ENCODE peak calls at places on chromosomes 16 and 17, in seven cellular contexts. One of them, this sample, is unnamed.

GRCh38 chr17:13931752-13932477 is 137.4 kb upstream of the COX10 start:
- DNase-seq in dorsolateral prefrontal cortex: no peak
- DNase-seq in H1: no peak
- DNase-seq in astrocyte of the spinal cord: peak; percentile 49
- DNase-seq in GM20000: no peak
- DNase-seq in GM23338: peak; percentile 30
- DNase-seq in GM12864: no peak
- DNase-seq in this sample: no peak

GRCh38 chr16:87945351-87946042 is 5.7 kb upstream of the BANP start:
- DNase-seq in GM23338: peak; percentile 85
- DNase-seq in GM20000: no peak
- DNase-seq in GM12864: no peak
- DNase-seq in dorsolateral prefrontal cortex: peak; percentile 84
- DNase-seq in H1: no peak
- DNase-seq in astrocyte of the spinal cord: peak; percentile 88
- DNase-seq in this sample: no peak

GRCh38 chr16:12315330-12316138 is 339.0 kb downstream of the SNX29 start:
- DNase-seq in GM23338: no peak
- DNase-seq in GM12864: no peak
- DNase-seq in astrocyte of the spinal cord: no peak
- DNase-seq in GM20000: no peak
- DNase-seq in H1: no peak
- DNase-seq in dorsolateral prefrontal cortex: no peak
- DNase-seq in this sample: no peak

GRCh38 chr17:35239823-35240222 is 3.0 kb upstream of the SLFN5 start:
- DNase-seq in dorsolateral prefrontal cortex: no peak
- DNase-seq in GM20000: no peak
- DNase-seq in GM12864: no peak
- DNase-seq in astrocyte of the spinal cord: no peak
- DNase-seq in GM23338: no peak
- DNase-seq in H1: no peak
- DNase-seq in this sample: no peak

GRCh38 chr17:78378225-78379133 is at the start of gene PGS1:
- DNase-seq in GM12864: no peak
- DNase-seq in astrocyte of the spinal cord: peak; percentile 72
- DNase-seq in GM20000: peak; percentile 88
- DNase-seq in H1: no peak
- DNase-seq in dorsolateral prefrontal cortex: peak; percentile 66
- DNase-seq in GM23338: peak; percentile 86
- DNase-seq in this sample: peak; percentile 90

GRCh38 chr17:39607851-39608130 is at the start of gene NEUROD2:
- DNase-seq in astrocyte of the spinal cord: no peak
- DNase-seq in dorsolateral prefrontal cortex: no peak
- DNase-seq in H1: no peak
- DNase-seq in GM20000: no peak
- DNase-seq in GM12864: no peak
- DNase-seq in GM23338: no peak
- DNase-seq in this sample: no peak

GRCh38 chr17:44489581-44489980 is 13.6 kb downstream of the GPATCH8 start:
- DNase-seq in GM23338: no peak
- DNase-seq in dorsolateral prefrontal cortex: no peak
- DNase-seq in H1: no peak
- DNase-seq in astrocyte of the spinal cord: no peak
- DNase-seq in GM20000: no peak
- DNase-seq in GM12864: no peak
- DNase-seq in this sample: no peak

GRCh38 chr17:19016881-19017280 is 12.3 kb upstream of the FAM83G start:
- DNase-seq in GM12864: no peak
- DNase-seq in dorsolateral prefrontal cortex: no peak
- DNase-seq in astrocyte of the spinal cord: no peak
- DNase-seq in GM20000: no peak
- DNase-seq in H1: no peak
- DNase-seq in GM23338: no peak
- DNase-seq in this sample: no peak

GRCh38 chr16:54489225-54489781 is 202.7 kb upstream of the IRX3 start:
- DNase-seq in astrocyte of the spinal cord: no peak
- DNase-seq in H1: no peak
- DNase-seq in GM23338: no peak
- DNase-seq in GM12864: no peak
- DNase-seq in dorsolateral prefrontal cortex: no peak
- DNase-seq in GM20000: no peak
- DNase-seq in this sample: no peak

GRCh38 chr16:17452931-17453330 is 17.8 kb downstream of the XYLT1 start:
- DNase-seq in GM12864: no peak
- DNase-seq in H1: no peak
- DNase-seq in GM23338: no peak
- DNase-seq in dorsolateral prefrontal cortex: no peak
- DNase-seq in astrocyte of the spinal cord: peak; percentile 29
- DNase-seq in GM20000: no peak
- DNase-seq in this sample: no peak

GRCh38 chr17:72192409-72193192 is 71.8 kb downstream of the SOX9 start:
- DNase-seq in GM20000: no peak
- DNase-seq in dorsolateral prefrontal cortex: no peak
- DNase-seq in H1: no peak
- DNase-seq in GM12864: no peak
- DNase-seq in GM23338: no peak
- DNase-seq in astrocyte of the spinal cord: peak; percentile 52
- DNase-seq in this sample: no peak

GRCh38 chr16:521381-522210 is 5.9 kb upstream of the CAPN15 start:
- DNase-seq in GM23338: peak; percentile 91
- DNase-seq in H1: no peak
- DNase-seq in GM20000: no peak
- DNase-seq in astrocyte of the spinal cord: no peak
- DNase-seq in GM12864: no peak
- DNase-seq in dorsolateral prefrontal cortex: no peak
- DNase-seq in this sample: no peak

GRCh38 chr17:50630524-50631194 is 4.0 kb upstream of the ABCC3 start:
- DNase-seq in GM23338: peak; percentile 73
- DNase-seq in GM20000: peak; percentile 76
- DNase-seq in H1: no peak
- DNase-seq in GM12864: no peak
- DNase-seq in dorsolateral prefrontal cortex: no peak
- DNase-seq in astrocyte of the spinal cord: no peak
- DNase-seq in this sample: peak; percentile 76

DNA sequence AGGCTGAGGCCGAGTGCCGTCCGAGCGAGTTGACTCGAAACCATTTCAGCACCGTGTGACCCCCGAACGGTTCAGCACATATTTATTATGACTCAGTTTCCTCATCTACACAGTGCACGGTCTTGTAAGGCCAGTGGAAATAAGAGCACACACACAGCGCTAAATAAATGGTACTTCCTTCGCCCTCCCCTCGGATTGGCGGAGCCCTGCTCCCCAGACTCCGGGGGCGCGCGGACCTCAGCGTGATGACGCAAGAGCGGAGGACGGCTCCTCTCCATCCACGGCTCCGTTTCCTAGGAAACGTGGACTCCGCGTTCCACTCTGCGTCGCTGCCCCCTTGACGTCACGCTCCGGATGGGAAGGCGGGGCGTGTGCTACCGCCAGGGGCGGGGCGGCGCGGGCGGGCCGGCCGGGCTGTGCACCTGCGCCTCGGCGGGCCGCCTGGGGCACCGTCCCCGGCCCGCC is at the start of gene PARD6A:
- DNase-seq in GM20000: peak; percentile 100
- DNase-seq in H1: peak; percentile 93
- DNase-seq in astrocyte of the spinal cord: peak; percentile 97
- DNase-seq in GM23338: peak; percentile 99
- DNase-seq in GM12864: peak; percentile 95
- DNase-seq in dorsolateral prefrontal cortex: peak; percentile 98
- DNase-seq in this sample: peak; percentile 100
- TF ChIP-seq CTCF in GM20000: no peak
- TF ChIP-seq CTCF in H1: no peak
- TF ChIP-seq CTCF in astrocyte of the spinal cord: no peak
- TF ChIP-seq CTCF in GM23338: no peak
- TF ChIP-seq CTCF in GM12864: no peak
- TF ChIP-seq CTCF in dorsolateral prefrontal cortex: peak; percentile 6
- TF ChIP-seq CTCF in this sample: no peak

GRCh38 chr17:28346746-28347246 is 10.5 kb downstream of the POLDIP2 start:
- DNase-seq in GM20000: no peak
- DNase-seq in H1: no peak
- DNase-seq in GM12864: no peak
- DNase-seq in GM23338: peak; percentile 57
- DNase-seq in dorsolateral prefrontal cortex: no peak
- DNase-seq in astrocyte of the spinal cord: no peak
- DNase-seq in this sample: no peak
- TF ChIP-seq CTCF in GM20000: no peak
- TF ChIP-seq CTCF in H1: peak; percentile 33
- TF ChIP-seq CTCF in GM12864: no peak
- TF ChIP-seq CTCF in GM23338: peak; percentile 56
- TF ChIP-seq CTCF in dorsolateral prefrontal cortex: no peak
- TF ChIP-seq CTCF in astrocyte of the spinal cord: peak; percentile 43
- TF ChIP-seq CTCF in this sample: no peak

GRCh38 chr17:58415371-58416055 is 1.8 kb downstream of the RNF43 start:
- DNase-seq in astrocyte of the spinal cord: no peak
- DNase-seq in GM20000: no peak
- DNase-seq in dorsolateral prefrontal cortex: no peak
- DNase-seq in GM12864: no peak
- DNase-seq in GM23338: peak; percentile 13
- DNase-seq in H1: no peak
- DNase-seq in this sample: no peak
- TF ChIP-seq CTCF in astrocyte of the spinal cord: no peak
- TF ChIP-seq CTCF in GM20000: no peak
- TF ChIP-seq CTCF in dorsolateral prefrontal cortex: no peak
- TF ChIP-seq CTCF in GM12864: no peak
- TF ChIP-seq CTCF in GM23338: no peak
- TF ChIP-seq CTCF in H1: no peak
- TF ChIP-seq CTCF in this sample: no peak

DNA sequence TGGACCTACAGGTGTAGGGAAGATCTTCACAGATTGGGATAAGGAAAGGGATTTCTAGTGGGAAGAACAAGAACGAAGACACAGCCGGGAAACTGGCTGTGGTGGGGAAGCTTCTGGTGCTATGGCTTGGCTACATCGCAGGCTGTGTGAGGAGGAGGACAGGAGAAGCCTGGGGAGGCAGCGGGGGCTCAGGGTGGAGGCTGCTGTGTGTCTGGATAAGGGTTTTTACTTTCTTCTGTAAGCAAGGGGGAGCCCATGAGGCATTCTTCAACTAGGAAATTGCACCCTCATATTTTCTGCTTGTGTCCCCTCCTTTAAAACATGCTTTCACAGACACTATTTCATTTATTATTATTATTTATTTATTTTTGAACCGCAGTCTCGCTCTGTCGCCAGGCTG is 2.9 kb upstream of the RHBDF2 start:
- DNase-seq in GM12864: no peak
- DNase-seq in dorsolateral prefrontal cortex: no peak
- DNase-seq in astrocyte of the spinal cord: no peak
- DNase-seq in GM23338: no peak
- DNase-seq in H1: no peak
- DNase-seq in GM20000: no peak
- DNase-seq in this sample: no peak
- TF ChIP-seq CTCF in GM12864: peak; percentile 14
- TF ChIP-seq CTCF in dorsolateral prefrontal cortex: no peak
- TF ChIP-seq CTCF in astrocyte of the spinal cord: peak; percentile 5
- TF ChIP-seq CTCF in GM23338: no peak
- TF ChIP-seq CTCF in H1: peak; percentile 20
- TF ChIP-seq CTCF in GM20000: peak; percentile 1
- TF ChIP-seq CTCF in this sample: no peak

This sample was measured in GM13976.